ENCODE peak calls at places on chromosomes 12 and 14, in eight cellular contexts. One of them, this sample, is unnamed.

GRCh38 chr12:113850309-113851056 is 115.6 kb downstream of the RBM19 start:
- DNase-seq in ELR: no peak
- DNase-seq in non-pigmented ciliary epithelial cell: no peak
- DNase-seq in mesenchymal stem cell: peak; percentile 43
- DNase-seq in dorsolateral prefrontal cortex: no peak
- DNase-seq in left colon: peak; percentile 21
- DNase-seq in midbrain: peak; percentile 58
- DNase-seq in SW 1271: no peak
- DNase-seq in this sample: no peak

GRCh38 chr12:26297386-26298070 is 102.2 kb downstream of the SSPN start:
- DNase-seq in midbrain: no peak
- DNase-seq in ELR: no peak
- DNase-seq in SW 1271: no peak
- DNase-seq in mesenchymal stem cell: no peak
- DNase-seq in left colon: no peak
- DNase-seq in non-pigmented ciliary epithelial cell: no peak
- DNase-seq in dorsolateral prefrontal cortex: no peak
- DNase-seq in this sample: no peak

GRCh38 chr12:40692617-40693502 is 621 bp downstream of the CNTN1 start:
- DNase-seq in mesenchymal stem cell: no peak
- DNase-seq in ELR: no peak
- DNase-seq in SW 1271: no peak
- DNase-seq in left colon: peak; percentile 5
- DNase-seq in dorsolateral prefrontal cortex: peak; percentile 80
- DNase-seq in midbrain: peak; percentile 32
- DNase-seq in non-pigmented ciliary epithelial cell: no peak
- DNase-seq in this sample: no peak

GRCh38 chr14:29037428-29037827 is 270.8 kb downstream of the FOXG1 start:
- DNase-seq in mesenchymal stem cell: peak; percentile 2
- DNase-seq in non-pigmented ciliary epithelial cell: no peak
- DNase-seq in left colon: no peak
- DNase-seq in midbrain: no peak
- DNase-seq in dorsolateral prefrontal cortex: no peak
- DNase-seq in SW 1271: no peak
- DNase-seq in ELR: peak; percentile 71
- DNase-seq in this sample: no peak

GRCh38 chr14:32702571-32702970 is 236.1 kb upstream of the NPAS3 start:
- DNase-seq in non-pigmented ciliary epithelial cell: no peak
- DNase-seq in dorsolateral prefrontal cortex: peak; percentile 59
- DNase-seq in ELR: no peak
- DNase-seq in left colon: peak; percentile 7
- DNase-seq in SW 1271: no peak
- DNase-seq in mesenchymal stem cell: peak; percentile 25
- DNase-seq in midbrain: peak; percentile 60
- DNase-seq in this sample: peak; percentile 21

GRCh38 chr14:69773571-69774276 is 6.8 kb downstream of the SRSF5 start:
- DNase-seq in dorsolateral prefrontal cortex: no peak
- DNase-seq in left colon: no peak
- DNase-seq in SW 1271: no peak
- DNase-seq in non-pigmented ciliary epithelial cell: no peak
- DNase-seq in midbrain: no peak
- DNase-seq in ELR: no peak
- DNase-seq in mesenchymal stem cell: peak; percentile 41
- DNase-seq in this sample: peak; percentile 30

GRCh38 chr14:74459289-74459946 is 33.4 kb upstream of the SYNDIG1L start:
- DNase-seq in SW 1271: no peak
- DNase-seq in mesenchymal stem cell: peak; percentile 76
- DNase-seq in midbrain: no peak
- DNase-seq in dorsolateral prefrontal cortex: no peak
- DNase-seq in left colon: peak; percentile 18
- DNase-seq in non-pigmented ciliary epithelial cell: no peak
- DNase-seq in ELR: peak; percentile 81
- DNase-seq in this sample: peak; percentile 3

GRCh38 chr12:108301346-108301745 is 37.8 kb downstream of the CMKLR1 start:
- DNase-seq in midbrain: no peak
- DNase-seq in ELR: no peak
- DNase-seq in dorsolateral prefrontal cortex: no peak
- DNase-seq in non-pigmented ciliary epithelial cell: no peak
- DNase-seq in left colon: no peak
- DNase-seq in mesenchymal stem cell: no peak
- DNase-seq in SW 1271: no peak
- DNase-seq in this sample: no peak

GRCh38 chr12:125092872-125093680 is 27.8 kb downstream of the AACS start:
- DNase-seq in SW 1271: no peak
- DNase-seq in non-pigmented ciliary epithelial cell: no peak
- DNase-seq in mesenchymal stem cell: no peak
- DNase-seq in midbrain: peak; percentile 40
- DNase-seq in ELR: peak; percentile 6
- DNase-seq in dorsolateral prefrontal cortex: no peak
- DNase-seq in left colon: peak; percentile 71
- DNase-seq in this sample: no peak

GRCh38 chr12:111034148-111034910 is 114.0 kb upstream of the MYL2 start:
- DNase-seq in midbrain: no peak
- DNase-seq in ELR: no peak
- DNase-seq in non-pigmented ciliary epithelial cell: no peak
- DNase-seq in left colon: no peak
- DNase-seq in dorsolateral prefrontal cortex: no peak
- DNase-seq in SW 1271: no peak
- DNase-seq in mesenchymal stem cell: no peak
- DNase-seq in this sample: no peak

GRCh38 chr12:27331927-27332324 is 710 bp upstream of the BMAL2 start:
- DNase-seq in midbrain: no peak
- DNase-seq in dorsolateral prefrontal cortex: no peak
- DNase-seq in SW 1271: no peak
- DNase-seq in mesenchymal stem cell: no peak
- DNase-seq in left colon: no peak
- DNase-seq in non-pigmented ciliary epithelial cell: no peak
- DNase-seq in ELR: peak; percentile 16
- DNase-seq in this sample: no peak

GRCh38 chr14:48963231-48963630 is 622.9 kb downstream of the RPS29 start:
- DNase-seq in left colon: no peak
- DNase-seq in dorsolateral prefrontal cortex: no peak
- DNase-seq in midbrain: no peak
- DNase-seq in mesenchymal stem cell: no peak
- DNase-seq in SW 1271: no peak
- DNase-seq in non-pigmented ciliary epithelial cell: no peak
- DNase-seq in ELR: no peak
- DNase-seq in this sample: no peak

GRCh38 chr14:104843442-104844305 is 21.4 kb upstream of the CEP170B start:
- DNase-seq in mesenchymal stem cell: no peak
- DNase-seq in midbrain: no peak
- DNase-seq in non-pigmented ciliary epithelial cell: no peak
- DNase-seq in ELR: no peak
- DNase-seq in left colon: no peak
- DNase-seq in SW 1271: no peak
- DNase-seq in dorsolateral prefrontal cortex: no peak
- DNase-seq in this sample: no peak

GRCh38 chr14:63388766-63389431 is 70.2 kb upstream of the GPHB5 start:
- DNase-seq in dorsolateral prefrontal cortex: peak; percentile 46
- DNase-seq in SW 1271: peak; percentile 8
- DNase-seq in mesenchymal stem cell: peak; percentile 63
- DNase-seq in midbrain: peak; percentile 59
- DNase-seq in non-pigmented ciliary epithelial cell: peak; percentile 24
- DNase-seq in ELR: peak; percentile 66
- DNase-seq in left colon: peak; percentile 64
- DNase-seq in this sample: peak; percentile 73

GRCh38 chr12:105933671-105934665 is 204.8 kb downstream of the NUAK1 start:
- DNase-seq in dorsolateral prefrontal cortex: peak; percentile 65
- DNase-seq in ELR: peak; percentile 98
- DNase-seq in left colon: peak; percentile 10
- DNase-seq in non-pigmented ciliary epithelial cell: peak; percentile 98
- DNase-seq in mesenchymal stem cell: peak; percentile 95
- DNase-seq in midbrain: no peak
- DNase-seq in SW 1271: peak; percentile 4
- DNase-seq in this sample: no peak

GRCh38 chr14:22184157-22185025 is 404.6 kb downstream of the DAD1 start:
- DNase-seq in dorsolateral prefrontal cortex: no peak
- DNase-seq in left colon: no peak
- DNase-seq in non-pigmented ciliary epithelial cell: peak; percentile 47
- DNase-seq in mesenchymal stem cell: peak; percentile 49
- DNase-seq in ELR: peak; percentile 2
- DNase-seq in SW 1271: no peak
- DNase-seq in midbrain: no peak
- DNase-seq in this sample: no peak

This sample was measured in CD4-positive, CD25-positive, alpha-beta regulatory T cell.